ENCODE peak calls at places on chromosome 16, in four cellular contexts. One of them, this sample, is unnamed.

GRCh38 chr16:57533618-57534336 is 2.6 kb downstream of the CCDC102A start:
- DNase-seq in WTC11: peak; percentile 5
- DNase-seq in K562: peak; percentile 6
- DNase-seq in HepG2: no peak
- DNase-seq in this sample: peak; percentile 4

GRCh38 chr16:65515193-65515592 is 393.3 kb upstream of the CDH11 start:
- DNase-seq in WTC11: no peak
- DNase-seq in K562: no peak
- DNase-seq in HepG2: no peak
- DNase-seq in this sample: no peak

GRCh38 chr16:23753908-23754593 is 775 bp upstream of the CHP2 start:
- DNase-seq in WTC11: no peak
- DNase-seq in K562: no peak
- DNase-seq in HepG2: no peak
- DNase-seq in this sample: no peak

GRCh38 chr16:89656435-89657121 is 930 bp downstream of the CHMP1A start:
- DNase-seq in WTC11: no peak
- DNase-seq in K562: no peak
- DNase-seq in HepG2: no peak
- DNase-seq in this sample: no peak

GRCh38 chr16:28863929-28864886 is 565 bp downstream of the SH2B1 start:
- DNase-seq in WTC11: no peak
- DNase-seq in K562: peak; percentile 24
- DNase-seq in HepG2: no peak
- DNase-seq in this sample: no peak

GRCh38 chr16:11250091-11250785 is 5.8 kb downstream of the SOCS1 start:
- DNase-seq in WTC11: peak; percentile 34
- DNase-seq in K562: no peak
- DNase-seq in HepG2: no peak
- DNase-seq in this sample: no peak

GRCh38 chr16:22317001-22317530 is 19.9 kb downstream of the POLR3E start:
- DNase-seq in WTC11: no peak
- DNase-seq in K562: no peak
- DNase-seq in HepG2: no peak
- DNase-seq in this sample: no peak

GRCh38 chr16:10601444-10602401 is 21.3 kb upstream of the EMP2 start:
- DNase-seq in WTC11: no peak
- DNase-seq in K562: no peak
- DNase-seq in HepG2: peak; percentile 82
- DNase-seq in this sample: no peak

GRCh38 chr16:17590711-17591654 is 120.2 kb upstream of the XYLT1 start:
- DNase-seq in WTC11: no peak
- DNase-seq in K562: no peak
- DNase-seq in HepG2: no peak
- DNase-seq in this sample: no peak

GRCh38 chr16:11133344-11133921 is 122.6 kb downstream of the SOCS1 start:
- DNase-seq in WTC11: no peak
- DNase-seq in K562: peak; percentile 79
- DNase-seq in HepG2: peak; percentile 79
- DNase-seq in this sample: no peak

GRCh38 chr16:15757630-15758251 is 99.1 kb downstream of the MYH11 start:
- DNase-seq in WTC11: peak; percentile 24
- DNase-seq in K562: peak; percentile 20
- DNase-seq in HepG2: no peak
- DNase-seq in this sample: no peak

GRCh38 chr16:31561698-31562233 is 34.1 kb downstream of the AHSP start:
- DNase-seq in WTC11: no peak
- DNase-seq in K562: no peak
- DNase-seq in HepG2: no peak
- DNase-seq in this sample: no peak

GRCh38 chr16:79451196-79451816 is 149.2 kb downstream of the MAF start:
- DNase-seq in WTC11: no peak
- DNase-seq in K562: no peak
- DNase-seq in HepG2: no peak
- DNase-seq in this sample: no peak

GRCh38 chr16:66137853-66138252 is 228.6 kb upstream of the CDH5 start:
- DNase-seq in WTC11: no peak
- DNase-seq in K562: no peak
- DNase-seq in HepG2: no peak
- DNase-seq in this sample: no peak

GRCh38 chr16:85165781-85166180 is 53.5 kb upstream of the CIBAR2 start:
- DNase-seq in WTC11: no peak
- DNase-seq in K562: no peak
- DNase-seq in HepG2: no peak
- DNase-seq in this sample: no peak

GRCh38 chr16:2752850-2753522 is 548 bp downstream of the SRRM2 start:
- DNase-seq in WTC11: no peak
- DNase-seq in K562: peak; percentile 94
- DNase-seq in HepG2: peak; percentile 56
- DNase-seq in this sample: peak; percentile 84

GRCh38 chr16:57145964-57146647 is 39.7 kb downstream of the PSME3IP1 start:
- DNase-seq in WTC11: no peak
- DNase-seq in K562: no peak
- DNase-seq in HepG2: no peak
- DNase-seq in this sample: no peak

GRCh38 chr16:8547756-8548155 is 42.6 kb downstream of the TMEM114 start:
- DNase-seq in WTC11: no peak
- DNase-seq in K562: no peak
- DNase-seq in HepG2: no peak
- DNase-seq in this sample: no peak

GRCh38 chr16:78022347-78022746 is at the start of gene CLEC3A:
- DNase-seq in WTC11: no peak
- DNase-seq in K562: no peak
- DNase-seq in HepG2: no peak
- DNase-seq in this sample: no peak

GRCh38 chr16:1036121-1036520 is 36.4 kb upstream of the SSTR5 start:
- DNase-seq in WTC11: no peak
- DNase-seq in K562: no peak
- DNase-seq in HepG2: no peak
- DNase-seq in this sample: no peak

GRCh38 chr16:1038932-1039331 is 33.6 kb upstream of the SSTR5 start:
- DNase-seq in WTC11: no peak
- DNase-seq in K562: no peak
- DNase-seq in HepG2: no peak
- DNase-seq in this sample: no peak

GRCh38 chr16:1037934-1038257 is 34.7 kb upstream of the SSTR5 start:
- DNase-seq in WTC11: no peak
- DNase-seq in K562: no peak
- DNase-seq in HepG2: no peak
- DNase-seq in this sample: no peak

GRCh38 chr16:1035066-1035415 is 37.5 kb upstream of the SSTR5 start:
- DNase-seq in WTC11: no peak
- DNase-seq in K562: no peak
- DNase-seq in HepG2: no peak
- DNase-seq in this sample: no peak

DNA sequence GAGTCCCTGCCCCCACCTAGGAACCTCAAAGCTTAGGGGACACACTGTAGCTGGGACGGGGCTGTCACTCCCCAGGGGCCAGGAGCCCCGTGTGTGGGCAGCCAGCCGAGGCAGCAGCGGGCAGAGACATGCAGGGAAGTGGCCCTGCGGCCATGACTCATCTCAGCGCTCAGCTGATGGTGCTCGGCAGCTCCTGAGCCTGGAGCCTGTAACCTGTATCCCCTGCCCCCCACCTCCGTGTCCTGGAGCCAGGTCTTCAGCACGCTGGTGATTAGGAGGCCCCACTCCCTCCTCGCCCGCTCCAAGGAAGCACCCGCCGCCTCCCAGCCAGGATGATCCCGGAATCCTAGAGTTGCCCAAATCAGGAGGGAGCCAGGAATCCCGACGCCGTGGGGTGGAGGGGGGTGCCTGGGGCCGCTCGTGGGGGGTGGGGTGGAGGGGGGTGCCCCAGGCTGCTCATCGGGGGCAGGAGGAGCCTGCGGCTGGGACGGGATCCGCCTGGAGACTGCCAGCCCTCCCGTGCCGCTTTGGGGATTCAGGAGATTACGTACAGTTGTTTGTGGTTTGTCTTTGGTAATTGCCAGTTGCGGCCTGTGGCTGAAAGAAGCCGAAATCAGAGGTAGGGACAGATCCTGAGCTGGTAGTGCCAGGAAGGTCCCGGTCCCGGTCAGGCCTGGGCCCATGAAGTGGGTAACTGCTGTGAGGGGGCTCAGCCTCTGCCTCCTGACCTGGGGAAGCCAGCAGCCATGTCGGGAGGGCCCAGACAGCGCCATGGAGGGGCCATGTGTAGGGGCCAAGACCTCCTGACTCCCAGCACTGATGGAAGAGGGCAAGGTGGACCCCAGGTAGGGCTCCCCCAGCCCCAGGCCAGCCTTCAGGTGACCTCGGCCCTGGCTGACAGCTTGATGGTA is 35.3 kb upstream of the SSTR5 start:
- DNase-seq in WTC11: no peak
- DNase-seq in K562: no peak
- DNase-seq in HepG2: no peak
- DNase-seq in this sample: no peak
- TF ChIP-seq SP1 in WTC11: no peak
- TF ChIP-seq SP1 in K562: no peak
- TF ChIP-seq SP1 in HepG2: no peak
- TF ChIP-seq SP1 in this sample: no peak

GRCh38 chr16:67213197-67214019 is 13.5 kb upstream of the TMEM208 start:
- DNase-seq in WTC11: no peak
- DNase-seq in K562: no peak
- DNase-seq in HepG2: no peak
- DNase-seq in this sample: no peak

GRCh38 chr16:67210069-67210937 is 11.4 kb downstream of the ELMO3 start:
- DNase-seq in WTC11: peak; percentile 37
- DNase-seq in K562: no peak
- DNase-seq in HepG2: peak; percentile 33
- DNase-seq in this sample: no peak

GRCh38 chr16:67211674-67212073 is 12.7 kb downstream of the ELMO3 start:
- DNase-seq in WTC11: no peak
- DNase-seq in K562: no peak
- DNase-seq in HepG2: no peak
- DNase-seq in this sample: no peak

GRCh38 chr16:67215690-67216089 is 11.2 kb upstream of the TMEM208 start:
- DNase-seq in WTC11: no peak
- DNase-seq in K562: no peak
- DNase-seq in HepG2: no peak
- DNase-seq in this sample: no peak

GRCh38 chr16:67212766-67213165 is 13.8 kb downstream of the ELMO3 start:
- DNase-seq in WTC11: no peak
- DNase-seq in K562: no peak
- DNase-seq in HepG2: no peak
- DNase-seq in this sample: no peak
- TF ChIP-seq ELF4 in WTC11: no peak
- TF ChIP-seq ELF4 in K562: no peak
- TF ChIP-seq ELF4 in HepG2: no peak
- TF ChIP-seq ELF4 in this sample: no peak

GRCh38 chr16:80564394-80564793 is 23.6 kb downstream of the DYNLRB2 start:
- DNase-seq in WTC11: no peak
- DNase-seq in K562: no peak
- DNase-seq in HepG2: no peak
- DNase-seq in this sample: no peak

GRCh38 chr16:80573700-80574120 is 32.9 kb downstream of the DYNLRB2 start:
- DNase-seq in WTC11: no peak
- DNase-seq in K562: no peak
- DNase-seq in HepG2: no peak
- DNase-seq in this sample: no peak

GRCh38 chr16:80563807-80564206 is 23.0 kb downstream of the DYNLRB2 start:
- DNase-seq in WTC11: no peak
- DNase-seq in K562: no peak
- DNase-seq in HepG2: no peak
- DNase-seq in this sample: no peak

GRCh38 chr16:80570106-80570478 is 29.3 kb downstream of the DYNLRB2 start:
- DNase-seq in WTC11: no peak
- DNase-seq in K562: no peak
- DNase-seq in HepG2: no peak
- DNase-seq in this sample: no peak

GRCh38 chr16:80569440-80570105 is 28.8 kb downstream of the DYNLRB2 start:
- DNase-seq in WTC11: no peak
- DNase-seq in K562: peak; percentile 35
- DNase-seq in HepG2: no peak
- DNase-seq in this sample: no peak
- TF ChIP-seq SP1 in WTC11: no peak
- TF ChIP-seq SP1 in K562: no peak
- TF ChIP-seq SP1 in HepG2: no peak
- TF ChIP-seq SP1 in this sample: no peak

GRCh38 chr16:88437367-88437964 is 15.6 kb upstream of the ZFPM1 start:
- DNase-seq in WTC11: peak; percentile 93
- DNase-seq in K562: peak; percentile 84
- DNase-seq in HepG2: peak; percentile 48
- DNase-seq in this sample: peak; percentile 84
- TF ChIP-seq ELF4 in WTC11: no peak
- TF ChIP-seq ELF4 in K562: no peak
- TF ChIP-seq ELF4 in HepG2: no peak
- TF ChIP-seq ELF4 in this sample: no peak

GRCh38 chr16:27251561-27252205 is 16.9 kb downstream of the NSMCE1 start:
- DNase-seq in WTC11: no peak
- DNase-seq in K562: no peak
- DNase-seq in HepG2: no peak
- DNase-seq in this sample: no peak

GRCh38 chr16:27256861-27257260 is 11.7 kb downstream of the NSMCE1 start:
- DNase-seq in WTC11: no peak
- DNase-seq in K562: no peak
- DNase-seq in HepG2: no peak
- DNase-seq in this sample: no peak

GRCh38 chr16:27254262-27254811 is 14.2 kb downstream of the NSMCE1 start:
- DNase-seq in WTC11: no peak
- DNase-seq in K562: no peak
- DNase-seq in HepG2: no peak
- DNase-seq in this sample: no peak

GRCh38 chr16:27252206-27252585 is 16.4 kb downstream of the NSMCE1 start:
- DNase-seq in WTC11: no peak
- DNase-seq in K562: no peak
- DNase-seq in HepG2: no peak
- DNase-seq in this sample: no peak

GRCh38 chr16:27253526-27253930 is 15.0 kb downstream of the NSMCE1 start:
- DNase-seq in WTC11: no peak
- DNase-seq in K562: no peak
- DNase-seq in HepG2: no peak
- DNase-seq in this sample: no peak
- TF ChIP-seq SP1 in WTC11: no peak
- TF ChIP-seq SP1 in K562: no peak
- TF ChIP-seq SP1 in HepG2: no peak
- TF ChIP-seq SP1 in this sample: no peak

GRCh38 chr16:3854740-3855139 is 25.8 kb downstream of the CREBBP start:
- DNase-seq in WTC11: no peak
- DNase-seq in K562: no peak
- DNase-seq in HepG2: no peak
- DNase-seq in this sample: no peak
- TF ChIP-seq ELF4 in WTC11: no peak
- TF ChIP-seq ELF4 in K562: no peak
- TF ChIP-seq ELF4 in HepG2: no peak
- TF ChIP-seq ELF4 in this sample: no peak

GRCh38 chr16:48143816-48144215 is 12.0 kb downstream of the ABCC12 start:
- DNase-seq in WTC11: no peak
- DNase-seq in K562: no peak
- DNase-seq in HepG2: no peak
- DNase-seq in this sample: no peak
- TF ChIP-seq SP1 in WTC11: no peak
- TF ChIP-seq SP1 in K562: no peak
- TF ChIP-seq SP1 in HepG2: no peak
- TF ChIP-seq SP1 in this sample: no peak